ENCODE peak calls at places on chromosomes 4 and X, in ten cellular contexts. P is Peyer's patch, X is fibroblast of lung, U is cardiac muscle cell, K is AG04450, L is psoas muscle, M is left ventricle myocardium inferior, O is uterus, T is Caco-2, B is thyroid gland. D is an unnamed sample.

GRCh38 chr4:55447826-55448225 is 52.1 kb downstream of the TMEM165 start:
- DNase-seq in P (no peak), X (peak), U (no peak), K (no peak), L (no peak), M (no peak), O (no peak), T (no peak), B (no peak), D (no peak)

GRCh38 chrX:150813922-150814321 is 84.5 kb downstream of the CD99L2 start:
- DNase-seq in P (no peak), X (no peak), U (no peak), K (no peak), L (no peak), M (no peak), O (no peak), T (no peak), B (no peak), D (no peak)

GRCh38 chr4:156968479-156968984 is 3.1 kb downstream of the PDGFC start:
- DNase-seq in P (peak), X (peak), U (peak), K (no peak), L (peak), M (peak), O (peak), T (peak), B (peak), D (peak)

GRCh38 chr4:48490680-48491513 is 845 bp downstream of the ZAR1 start:
- DNase-seq in P (no peak), X (no peak), U (no peak), K (no peak), L (peak), M (no peak), O (no peak), T (no peak), B (no peak), D (no peak)

GRCh38 chr4:1296324-1297022 is 6.8 kb downstream of the MAEA start:
- DNase-seq in P (no peak), X (no peak), U (no peak), K (no peak), L (no peak), M (no peak), O (no peak), T (no peak), B (no peak), D (no peak)

GRCh38 chrX:137212078-137212632 is 178.4 kb upstream of the GPR101 start:
- DNase-seq in P (no peak), X (no peak), U (no peak), K (no peak), L (no peak), M (no peak), O (no peak), T (no peak), B (no peak), D (no peak)

GRCh38 chr4:36337665-36338064 is 56.2 kb downstream of the DTHD1 start:
- DNase-seq in P (no peak), X (no peak), U (no peak), K (no peak), L (no peak), M (no peak), O (no peak), T (no peak), B (no peak), D (no peak)

GRCh38 chr4:123709336-123709735 is 312.7 kb downstream of the SPRY1 start:
- DNase-seq in P (peak), X (no peak), U (no peak), K (no peak), L (no peak), M (no peak), O (no peak), T (no peak), B (no peak), D (no peak)

GRCh38 chrX:133171962-133172708 is 46.0 kb downstream of the TFDP3 start:
- DNase-seq in P (no peak), X (peak), U (peak), K (no peak), L (no peak), M (no peak), O (no peak), T (no peak), B (no peak), D (no peak)

GRCh38 chr4:108113229-108113628 is 55.5 kb downstream of the LEF1 start:
- DNase-seq in P (peak), X (no peak), U (peak), K (no peak), L (no peak), M (no peak), O (no peak), T (no peak), B (peak), D (no peak)

GRCh38 chrX:153828308-153828707 is 2.0 kb downstream of the PDZD4 start:
- DNase-seq in P (no peak), X (no peak), U (no peak), K (no peak), L (no peak), M (no peak), O (no peak), T (no peak), B (no peak), D (no peak)
- H3K4me3 ChIP-seq in P (no peak), X (no peak), U (no peak), K (no peak), L (no peak), M (peak), O (peak), T (no peak), B (no peak), D (no peak)

GRCh38 chr4:110512901-110513300 is 36.9 kb downstream of the ENPEP start:
- DNase-seq in P (no peak), X (no peak), U (no peak), K (no peak), L (no peak), M (no peak), O (no peak), T (no peak), B (no peak), D (no peak)

GRCh38 chr4:110505440-110505839 is 29.5 kb downstream of the ENPEP start:
- DNase-seq in P (no peak), X (no peak), U (no peak), K (no peak), L (no peak), M (no peak), O (no peak), T (no peak), B (no peak), D (no peak)

GRCh38 chr4:110510955-110511544 is 35.1 kb downstream of the ENPEP start:
- DNase-seq in P (no peak), X (peak), U (peak), K (peak), L (no peak), M (no peak), O (no peak), T (no peak), B (no peak), D (peak)

GRCh38 chr4:110510282-110510681 is 34.3 kb downstream of the ENPEP start:
- DNase-seq in P (peak), X (no peak), U (no peak), K (no peak), L (no peak), M (no peak), O (no peak), T (no peak), B (no peak), D (no peak)

GRCh38 chr4:110508827-110509446 is 33.0 kb downstream of the ENPEP start:
- DNase-seq in P (no peak), X (peak), U (peak), K (no peak), L (no peak), M (no peak), O (no peak), T (no peak), B (no peak), D (no peak)
- TF ChIP-seq CTCF in P (peak), X (no peak), U (peak), K (peak), L (peak), M (peak), O (peak), T (peak), B (no peak), D (peak)

GRCh38 chrX:119421306-119421705 is 22.2 kb downstream of the SLC25A43 start:
- DNase-seq in P (no peak), X (no peak), U (no peak), K (no peak), L (no peak), M (no peak), O (no peak), T (no peak), B (no peak), D (no peak)
- H3K4me3 ChIP-seq in P (no peak), X (no peak), U (no peak), K (no peak), L (no peak), M (no peak), O (no peak), T (no peak), B (no peak), D (no peak)

DNA sequence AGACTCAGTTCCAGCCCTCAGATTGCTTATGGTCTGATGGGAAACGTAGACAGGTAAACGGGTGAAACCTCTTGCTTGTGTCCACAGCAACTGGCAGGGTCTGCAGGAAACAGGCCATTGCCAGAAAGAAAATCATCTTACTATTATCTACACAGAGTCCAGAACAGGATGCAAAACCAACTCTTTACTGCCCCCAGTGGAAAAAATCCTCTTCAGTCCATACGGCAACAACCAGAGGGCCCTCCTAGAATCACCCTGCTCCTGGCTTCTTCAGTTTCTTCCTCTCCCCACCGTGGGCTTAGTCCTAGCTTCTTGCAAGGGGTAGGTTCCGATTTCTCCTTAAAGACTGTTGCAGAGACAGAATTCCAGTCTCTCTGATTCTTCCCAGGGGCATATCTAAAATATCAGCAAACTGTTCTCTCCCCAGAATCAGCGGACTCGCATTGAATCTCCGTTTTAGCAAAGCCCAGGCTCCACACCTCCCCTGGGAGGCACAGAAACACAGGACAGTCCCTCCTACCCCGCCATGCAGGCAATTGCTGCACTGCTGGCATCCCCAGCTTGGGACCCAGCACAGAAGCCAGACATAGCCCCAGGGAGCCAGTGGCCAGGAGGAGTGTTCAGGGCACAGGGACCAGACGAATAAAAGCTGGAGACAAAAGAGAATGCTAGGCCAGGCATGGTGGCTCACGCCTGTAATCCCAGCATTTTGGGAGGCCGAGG is 41.0 kb upstream of the SH3RF1 start:
- DNase-seq in P (no peak), X (peak), U (peak), K (no peak), L (no peak), M (no peak), O (no peak), T (peak), B (peak), D (no peak)
- TF ChIP-seq CTCF in P (peak), X (peak), U (peak), K (peak), L (peak), M (peak), O (peak), T (peak), B (peak), D (peak)

DNA sequence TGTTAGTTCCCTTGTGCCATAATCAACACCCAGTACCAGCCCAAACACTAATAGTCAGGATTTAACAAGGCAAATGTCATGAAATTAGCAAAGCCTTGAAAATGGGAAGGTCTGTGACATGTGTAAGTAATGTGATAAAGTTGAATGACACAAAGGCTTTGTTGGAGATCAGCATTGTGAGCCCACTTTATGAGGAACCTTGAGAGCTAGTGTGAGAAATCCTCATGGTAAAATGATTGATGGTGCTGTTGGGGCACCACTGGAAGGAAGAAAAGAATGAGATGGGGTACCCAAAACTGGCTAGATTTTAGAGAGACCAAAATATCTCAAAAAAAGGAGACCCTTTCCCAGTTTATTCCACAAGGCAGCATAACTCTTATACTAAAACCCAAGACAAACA is 3.3 kb upstream of the LIN54 start:
- DNase-seq in P (no peak), X (no peak), U (no peak), K (no peak), L (no peak), M (no peak), O (no peak), T (no peak), B (no peak), D (no peak)
- H3K4me3 ChIP-seq in P (no peak), X (peak), U (no peak), K (no peak), L (peak), M (peak), O (no peak), T (peak), B (no peak), D (peak)

GRCh38 chr4:126957555-126958440 is 675.0 kb upstream of the INTU start:
- DNase-seq in P (no peak), X (peak), U (no peak), K (no peak), L (no peak), M (no peak), O (no peak), T (no peak), B (no peak), D (no peak)
- TF ChIP-seq CTCF in P (no peak), X (peak), U (peak), K (no peak), L (no peak), M (peak), O (no peak), T (no peak), B (no peak), D (peak)

GRCh38 chr4:29453421-29453820 is 1266.7 kb upstream of the PCDH7 start:
- DNase-seq in P (no peak), X (peak), U (no peak), K (no peak), L (no peak), M (no peak), O (no peak), T (no peak), B (no peak), D (no peak)
- H3K4me3 ChIP-seq in P (no peak), X (no peak), U (no peak), K (no peak), L (no peak), M (no peak), O (no peak), T (no peak), B (no peak), D (no peak)

DNA sequence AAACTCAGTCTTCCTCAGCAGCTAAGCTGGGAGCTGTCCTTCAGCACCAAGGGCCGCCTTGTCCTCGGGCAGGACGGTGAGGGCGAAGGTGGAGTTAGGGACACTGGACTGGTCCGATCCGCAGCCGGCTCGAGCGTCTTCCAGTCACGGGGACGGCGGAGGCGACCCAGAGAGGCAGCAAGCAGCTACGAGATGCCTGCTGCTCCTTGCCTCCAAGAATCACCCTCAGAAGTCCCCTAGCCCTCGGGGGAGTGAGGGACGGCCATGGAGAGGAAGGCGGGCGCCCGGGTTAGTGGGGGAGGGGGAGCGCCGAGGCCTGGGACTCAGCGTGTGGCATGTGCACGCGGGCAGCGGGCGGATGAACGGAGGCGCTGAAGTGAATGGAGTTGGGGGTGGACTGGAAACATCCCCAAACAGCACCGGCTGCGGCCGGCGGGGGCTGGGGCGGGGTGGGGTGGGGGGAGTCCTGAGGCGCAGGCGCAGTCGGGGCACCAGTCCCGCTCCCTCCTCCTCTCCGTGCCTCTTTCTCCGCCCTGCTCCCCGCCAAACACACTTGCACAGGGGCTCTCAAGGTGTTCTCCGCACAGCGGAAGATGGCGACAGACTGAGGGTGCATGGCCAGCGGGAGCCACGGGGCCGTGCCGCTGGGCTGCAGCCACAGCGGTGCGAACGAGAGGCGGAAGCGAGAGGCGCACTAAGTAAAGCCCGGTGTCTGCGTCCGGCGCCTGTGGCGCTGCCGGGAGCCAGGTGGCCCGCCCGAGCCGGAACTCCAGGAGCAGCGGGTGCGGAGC is at the start of gene NALF2:
- DNase-seq in P (no peak), X (peak), U (peak), K (no peak), L (peak), M (peak), O (no peak), T (peak), B (peak), D (peak)
- TF ChIP-seq CTCF in P (no peak), X (no peak), U (no peak), K (no peak), L (no peak), M (no peak), O (no peak), T (no peak), B (no peak), D (no peak)